ENCODE peak calls at places on chromosome 4, in five cellular contexts. V is left lung; K is CD4-positive, alpha-beta memory T cell; R is epithelial cell of esophagus; A is kidney epithelial cell. Q is an unnamed sample.

GRCh38 chr4:172688536-172688935 is 480.1 kb upstream of the GALNT7 start:
- DNase-seq in R (no peak), A (no peak), K (no peak), V (no peak), Q (no peak)

GRCh38 chr4:173243917-173244658 is 75.5 kb downstream of the GALNT7 start:
- DNase-seq in R (no peak), K (no peak), V (no peak), A (no peak), Q (no peak)

GRCh38 chr4:159049780-159050375 is 53.0 kb upstream of the RAPGEF2 start:
- DNase-seq in V (no peak), A (no peak), K (no peak), R (no peak), Q (no peak)

GRCh38 chr4:11471613-11472012 is 42.9 kb upstream of the HS3ST1 start:
- DNase-seq in A (no peak), K (peak; percentile 67), V (no peak), R (peak; percentile 41), Q (no peak)

GRCh38 chr4:167897116-167897515 is 195.2 kb upstream of the ANXA10 start:
- DNase-seq in A (peak; percentile 19), V (no peak), R (peak; percentile 98), K (no peak), Q (peak; percentile 29)

GRCh38 chr4:73451404-73451803 is 15.4 kb downstream of the AFP start:
- DNase-seq in K (no peak), V (no peak), R (no peak), A (no peak), Q (no peak)

GRCh38 chr4:123398803-123399637 is 2.4 kb downstream of the SPRY1 start:
- DNase-seq in A (no peak), V (peak; percentile 64), K (peak; percentile 35), R (peak; percentile 68), Q (peak; percentile 81)

GRCh38 chr4:137474711-137475301 is 57.5 kb downstream of the PCDH18 start:
- DNase-seq in R (no peak), K (no peak), A (no peak), V (no peak), Q (peak; percentile 81)

GRCh38 chr4:173334891-173335754 is 965 bp upstream of the HMGB2 start:
- DNase-seq in A (no peak), R (peak; percentile 84), V (peak; percentile 80), K (no peak), Q (peak; percentile 84)

GRCh38 chr4:69833251-69833650 is 26.7 kb downstream of the SULT1E1 start:
- DNase-seq in R (peak; percentile 52), K (no peak), A (no peak), V (no peak), Q (peak; percentile 4)

GRCh38 chr4:22179124-22179874 is 230.7 kb upstream of the KCNIP4 start:
- DNase-seq in K (no peak), V (no peak), A (peak; percentile 49), R (peak; percentile 79), Q (peak; percentile 86)

GRCh38 chr4:147117400-147117799 is 171.7 kb upstream of the TTC29 start:
- DNase-seq in K (no peak), V (no peak), A (no peak), R (no peak), Q (no peak)

GRCh38 chr4:119592708-119593298 is 35.8 kb downstream of the PDE5A start:
- DNase-seq in K (no peak), A (no peak), V (no peak), R (no peak), Q (no peak)

GRCh38 chr4:26412381-26413372 is 77.6 kb downstream of the CCKAR start:
- DNase-seq in V (no peak), R (no peak), K (no peak), A (no peak), Q (peak; percentile 12)

GRCh38 chr4:83516042-83516772 is 19.7 kb upstream of the GPAT3 start:
- DNase-seq in A (peak; percentile 69), K (no peak), V (no peak), R (peak; percentile 91), Q (peak; percentile 48)

GRCh38 chr4:83115000-83115399 is 471 bp upstream of the PLAC8 start:
- DNase-seq in V (no peak), K (no peak), A (no peak), R (peak; percentile 70), Q (peak; percentile 69)

GRCh38 chr4:183154701-183155391 is 55.8 kb downstream of the WWC2 start:
- DNase-seq in R (no peak), V (no peak), K (no peak), A (no peak), Q (no peak)

GRCh38 chr4:150402968-150403367 is 179.0 kb upstream of the MAB21L2 start:
- DNase-seq in R (no peak), A (peak; percentile 35), K (no peak), V (peak; percentile 40), Q (no peak)

GRCh38 chr4:102620697-102621497 is 119.7 kb downstream of the NFKB1 start:
- DNase-seq in R (peak; percentile 71), V (no peak), A (peak; percentile 69), K (peak; percentile 35), Q (peak; percentile 74)

GRCh38 chr4:8871417-8872401 is at the start of gene HMX1:
- DNase-seq in A (no peak), R (no peak), K (no peak), V (no peak), Q (peak; percentile 13)

GRCh38 chr4:113921089-113921842 is 58.2 kb downstream of the ARSJ start:
- DNase-seq in A (no peak), K (no peak), R (peak; percentile 19), V (no peak), Q (peak; percentile 59)

GRCh38 chr4:129971419-129971818 is 875.5 kb downstream of the C4orf33 start:
- DNase-seq in R (no peak), V (no peak), A (no peak), K (no peak), Q (no peak)

GRCh38 chr4:138501614-138502013 is 259.5 kb upstream of the SLC7A11 start:
- DNase-seq in A (no peak), K (no peak), V (no peak), R (no peak), Q (no peak)

GRCh38 chr4:81625422-81626417 is 154.0 kb upstream of the RASGEF1B start:
- DNase-seq in K (no peak), A (no peak), R (no peak), V (no peak), Q (no peak)

GRCh38 chr4:3851211-3851610 is 85.0 kb downstream of the ADRA2C start:
- DNase-seq in V (no peak), A (no peak), R (peak; percentile 2), K (no peak), Q (peak; percentile 44)

GRCh38 chr4:78058591-78059523 is 1.7 kb downstream of the FRAS1 start:
- DNase-seq in K (no peak), R (peak; percentile 72), A (no peak), V (peak; percentile 55), Q (peak; percentile 74)

GRCh38 chr4:40923326-40924095 is 173.8 kb downstream of the NSUN7 start:
- DNase-seq in K (no peak), R (no peak), A (no peak), V (no peak), Q (no peak)

GRCh38 chr4:138035781-138036258 is 206.3 kb downstream of the SLC7A11 start:
- DNase-seq in V (no peak), K (no peak), A (no peak), R (peak; percentile 71), Q (peak; percentile 90)

GRCh38 chr4:97911236-97911906 is 231.9 kb downstream of the STPG2 start:
- DNase-seq in V (no peak), R (no peak), K (no peak), A (no peak), Q (no peak)

GRCh38 chr4:78092850-78093249 is 35.7 kb downstream of the FRAS1 start:
- DNase-seq in A (no peak), K (no peak), R (no peak), V (no peak), Q (no peak)

GRCh38 chr4:48247142-48247877 is 22.3 kb downstream of the TEC start:
- DNase-seq in A (no peak), K (no peak), R (no peak), V (no peak), Q (peak; percentile 83)

GRCh38 chr4:151169223-151169622 is 69.8 kb downstream of the RPS3A start:
- DNase-seq in A (peak; percentile 67), V (peak; percentile 64), R (no peak), K (no peak), Q (peak; percentile 97)

GRCh38 chr4:75555294-75556164 is at the start of gene ODAPH:
- DNase-seq in V (no peak), R (peak; percentile 88), A (peak; percentile 90), K (no peak), Q (no peak)
- H3K4me3 ChIP-seq in V (no peak within 1 kb of the TSS), R (no peak within 1 kb of the TSS), A (peak within 1 kb of the TSS; percentile 8), K (no peak within 1 kb of the TSS), Q (no peak within 1 kb of the TSS)

GRCh38 chr4:16530688-16531635 is 304.7 kb upstream of the TAPT1 start:
- DNase-seq in A (no peak), K (no peak), V (no peak), R (no peak), Q (peak; percentile 47)

GRCh38 chr4:16537926-16538325 is 311.7 kb upstream of the TAPT1 start:
- DNase-seq in K (no peak), V (peak; percentile 50), A (no peak), R (no peak), Q (no peak)

DNA sequence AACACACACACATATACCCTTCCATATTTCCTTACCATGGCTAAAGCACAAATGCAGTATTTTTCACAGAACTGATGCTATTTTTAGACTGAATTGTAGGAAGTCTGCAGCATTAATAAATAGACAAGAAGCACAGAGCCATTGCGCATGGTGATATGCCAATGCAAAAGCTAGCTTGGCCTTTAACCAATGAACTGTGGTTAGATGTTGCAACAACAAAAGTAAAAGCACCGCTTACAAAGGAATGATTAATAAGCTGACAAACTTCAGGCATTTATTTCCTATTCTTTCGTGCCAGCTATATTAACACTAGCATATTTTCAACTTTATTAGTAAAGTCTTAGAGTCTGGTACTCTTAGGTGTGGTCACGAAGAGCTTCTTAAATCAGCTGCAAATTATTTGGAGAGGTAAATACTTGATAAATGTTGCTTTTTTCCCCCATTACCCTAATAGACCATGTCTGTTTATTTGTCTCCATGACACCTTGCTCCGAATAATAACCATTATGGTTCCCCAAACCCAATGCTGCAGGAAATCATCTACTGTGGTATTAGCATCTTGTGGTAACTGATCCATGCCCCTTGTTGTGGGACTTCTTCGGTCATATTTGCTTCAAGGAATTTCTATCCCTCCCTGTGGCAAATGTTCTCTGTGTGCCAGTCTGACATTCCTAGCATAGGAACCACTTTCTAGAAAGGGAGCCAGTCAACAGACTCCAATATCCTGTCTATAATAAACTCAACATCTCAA is 306.1 kb upstream of the TAPT1 start:
- DNase-seq in A (no peak), R (peak; percentile 52), K (no peak), V (no peak), Q (peak; percentile 77)
- H3K4me3 ChIP-seq in A (no peak overlapping the region), R (no peak overlapping the region), K (no peak overlapping the region), V (no peak overlapping the region), Q (peak overlapping the region; percentile 51)

GRCh38 chr4:7860600-7861158 is 79.0 kb downstream of the AFAP1 start:
- DNase-seq in R (no peak), K (no peak), A (no peak), V (no peak), Q (no peak)
- H3K4me3 ChIP-seq in R (no peak overlapping the region), K (no peak overlapping the region), A (no peak overlapping the region), V (no peak overlapping the region), Q (peak overlapping the region; percentile 8)

GRCh38 chr4:189162073-189162789 is 778.4 kb upstream of the FRG1 start:
- DNase-seq in K (no peak), A (no peak), R (no peak), V (no peak), Q (no peak)

DNA sequence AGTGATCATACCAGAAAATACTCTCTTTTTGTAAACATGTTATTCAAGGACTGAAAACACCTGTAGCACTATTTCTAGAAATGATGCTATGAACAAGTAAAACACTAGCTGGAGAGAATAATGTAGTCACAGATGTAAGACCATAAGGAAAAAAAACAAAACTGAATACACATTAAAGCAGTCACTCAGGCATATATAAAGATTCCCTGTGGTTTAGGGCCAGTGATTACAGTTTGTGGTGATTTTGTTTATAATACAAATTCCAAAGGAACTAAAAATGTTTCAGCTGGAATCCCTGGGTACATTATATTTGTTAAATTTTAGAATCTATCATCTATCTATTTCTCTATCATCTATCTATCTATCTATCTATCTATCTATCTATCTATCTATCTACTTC is 777.8 kb upstream of the FRG1 start:
- DNase-seq in A (no peak), V (no peak), R (no peak), K (no peak), Q (no peak)
- H3K4me3 ChIP-seq in A (no peak overlapping the region), V (no peak overlapping the region), R (no peak overlapping the region), K (no peak overlapping the region), Q (no peak overlapping the region)

Q was measured in adipocyte.